ENCODE peak calls at places on chromosomes 2 and 18, in eight cellular contexts. H, B, W, Z, D, P, E and K are unnamed samples.

GRCh38 chr2:151720521-151720920 is 13.8 kb downstream of the NEB start:
- DNase-seq in H (no peak), B (no peak), W (no peak), Z (no peak), D (no peak), P (no peak), E (no peak), K (no peak)

GRCh38 chr2:84649058-84649457 is 132.8 kb downstream of the DNAH6 start:
- DNase-seq in H (no peak), B (no peak), W (no peak), Z (no peak), D (no peak), P (no peak), E (no peak), K (no peak)

GRCh38 chr18:6021341-6022088 is 126.2 kb upstream of the TMEM200C start:
- DNase-seq in H (peak), B (no peak), W (no peak), Z (no peak), D (no peak), P (no peak), E (no peak), K (no peak)

GRCh38 chr18:50143891-50144290 is 51.1 kb downstream of the MYO5B start:
- DNase-seq in H (no peak), B (no peak), W (no peak), Z (no peak), D (no peak), P (no peak), E (no peak), K (peak)

GRCh38 chr2:219798430-219798829 is 171.0 kb downstream of the SLC4A3 start:
- DNase-seq in H (no peak), B (no peak), W (no peak), Z (no peak), D (no peak), P (no peak), E (no peak), K (no peak)

GRCh38 chr2:33419548-33420255 is 56.7 kb upstream of the RASGRP3 start:
- DNase-seq in H (peak), B (no peak), W (no peak), Z (no peak), D (peak), P (no peak), E (no peak), K (no peak)

GRCh38 chr2:207137922-207138321 is 27.8 kb downstream of the KLF7 start:
- DNase-seq in H (no peak), B (no peak), W (no peak), Z (no peak), D (no peak), P (no peak), E (no peak), K (no peak)

GRCh38 chr2:18169121-18169786 is 290.8 kb downstream of the KCNS3 start:
- DNase-seq in H (no peak), B (no peak), W (no peak), Z (no peak), D (peak), P (peak), E (no peak), K (no peak)

GRCh38 chr2:206728277-206729199 is 10.3 kb upstream of the DYTN start:
- DNase-seq in H (peak), B (no peak), W (no peak), Z (no peak), D (no peak), P (peak), E (no peak), K (no peak)

GRCh38 chr2:47065771-47066380 is 89.2 kb downstream of the STPG4 start:
- DNase-seq in H (peak), B (no peak), W (no peak), Z (no peak), D (peak), P (peak), E (peak), K (no peak)

GRCh38 chr2:56191617-56192016 is 7.8 kb downstream of the CCDC85A start:
- DNase-seq in H (peak), B (peak), W (no peak), Z (no peak), D (peak), P (peak), E (no peak), K (peak)

GRCh38 chr2:204152616-204153015 is 216.1 kb downstream of the ICOS start:
- DNase-seq in H (peak), B (no peak), W (no peak), Z (no peak), D (no peak), P (no peak), E (no peak), K (no peak)

GRCh38 chr2:188973650-188974049 is 523 bp upstream of the COL3A1 start:
- DNase-seq in H (no peak), B (no peak), W (no peak), Z (no peak), D (no peak), P (peak), E (no peak), K (no peak)

GRCh38 chr2:96517079-96517478 is 11.9 kb upstream of the NEURL3 start:
- DNase-seq in H (no peak), B (no peak), W (no peak), Z (no peak), D (no peak), P (no peak), E (no peak), K (no peak)

GRCh38 chr2:217127744-217128143 is 267.9 kb upstream of the TNP1 start:
- DNase-seq in H (peak), B (no peak), W (no peak), Z (no peak), D (no peak), P (no peak), E (no peak), K (no peak)

GRCh38 chr2:235002198-235003095 is 50.6 kb downstream of the SH3BP4 start:
- DNase-seq in H (peak), B (no peak), W (no peak), Z (no peak), D (peak), P (peak), E (peak), K (no peak)

GRCh38 chr2:224754129-224754528 is 38.0 kb upstream of the CCDC195 start:
- DNase-seq in H (peak), B (no peak), W (peak), Z (no peak), D (no peak), P (peak), E (no peak), K (no peak)

GRCh38 chr2:224751996-224752698 is 36.0 kb upstream of the CCDC195 start:
- DNase-seq in H (no peak), B (no peak), W (no peak), Z (no peak), D (no peak), P (no peak), E (no peak), K (no peak)

GRCh38 chr2:224757934-224758548 is 41.9 kb upstream of the CCDC195 start:
- DNase-seq in H (no peak), B (no peak), W (no peak), Z (no peak), D (no peak), P (no peak), E (no peak), K (no peak)
- TF ChIP-seq CTCF in H (no peak), B (no peak), W (no peak), Z (no peak), D (no peak), P (no peak), E (no peak), K (no peak)

DNA sequence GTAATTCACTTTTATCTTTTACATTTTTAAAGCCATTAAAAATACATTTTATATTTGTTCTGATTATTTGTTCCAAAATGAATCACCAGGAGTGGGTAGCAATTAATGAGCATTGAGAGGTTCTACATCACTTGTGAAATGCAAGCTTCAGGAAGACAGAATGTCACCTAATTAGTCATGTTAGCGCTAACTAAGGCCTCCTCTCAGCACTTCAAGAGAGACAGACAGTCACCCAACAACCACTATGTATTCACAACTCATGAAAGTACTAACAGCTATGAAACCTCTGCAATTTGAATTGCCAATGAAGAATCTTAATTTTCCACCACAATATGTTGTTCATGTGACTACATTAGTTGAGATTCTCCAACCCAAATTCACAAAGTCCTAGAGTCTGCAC is 611.0 kb downstream of the KCNJ3 start:
- DNase-seq in H (no peak), B (no peak), W (no peak), Z (no peak), D (no peak), P (no peak), E (no peak), K (no peak)
- H3K27ac ChIP-seq in H (no peak), B (no peak), W (no peak), Z (no peak), D (no peak), P (no peak), E (no peak), K (no peak)

GRCh38 chr2:98607104-98607503 is 1.2 kb downstream of the COA5 start:
- DNase-seq in H (no peak), B (no peak), W (no peak), Z (no peak), D (no peak), P (no peak), E (no peak), K (no peak)
- H3K4me3 ChIP-seq in H (peak), B (peak), W (peak), Z (peak), D (peak), P (peak), E (no peak), K (peak)

GRCh38 chr2:38158361-38159128 is 82.6 kb upstream of the CYP1B1 start:
- DNase-seq in H (no peak), B (no peak), W (no peak), Z (no peak), D (no peak), P (peak), E (no peak), K (no peak)
- TF ChIP-seq CTCF in H (no peak), B (no peak), W (no peak), Z (no peak), D (no peak), P (no peak), E (no peak), K (no peak)

GRCh38 chr2:195363496-195363895 is 293.5 kb upstream of the SLC39A10 start:
- DNase-seq in H (peak), B (no peak), W (no peak), Z (no peak), D (no peak), P (no peak), E (no peak), K (no peak)
- H3K27ac ChIP-seq in H (peak), B (no peak), W (no peak), Z (no peak), D (no peak), P (no peak), E (no peak), K (no peak)

DNA sequence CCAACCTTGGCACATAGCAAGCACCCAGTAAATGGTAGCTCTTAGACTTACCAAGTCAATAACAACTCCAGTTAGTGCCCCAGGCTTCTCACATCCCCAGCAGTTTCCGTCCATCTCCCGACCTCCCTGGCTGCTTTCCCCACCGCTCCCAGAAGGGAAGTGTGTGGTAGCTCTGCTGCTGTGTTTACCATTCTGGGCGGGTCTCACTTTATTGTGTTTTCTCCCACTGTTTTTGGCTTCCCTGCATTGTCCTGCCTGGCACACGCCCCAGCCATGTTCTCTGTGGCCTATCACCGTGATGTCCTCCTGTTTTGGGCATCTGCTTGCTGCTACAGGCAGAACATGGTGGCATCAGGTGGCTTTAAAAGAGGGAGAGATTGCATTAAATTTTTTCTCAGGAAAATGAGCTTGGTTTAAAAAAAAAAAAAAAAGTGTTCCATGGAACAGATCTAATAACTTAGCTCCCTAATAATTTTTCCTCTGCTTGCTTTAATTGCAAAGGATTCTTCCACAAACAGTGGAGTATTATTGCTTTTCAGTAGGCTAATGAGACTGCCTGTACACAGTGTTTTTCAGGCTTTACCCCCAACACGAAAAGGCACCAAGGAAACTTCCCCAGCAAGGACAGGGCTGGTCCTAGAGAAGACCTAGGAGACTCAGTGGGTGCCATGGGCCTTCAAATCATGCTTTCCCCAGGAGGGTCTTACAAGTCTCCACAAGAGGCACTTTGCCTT is 8.0 kb upstream of the COX7A2L start:
- DNase-seq in H (no peak), B (no peak), W (no peak), Z (no peak), D (no peak), P (no peak), E (no peak), K (no peak)
- H3K4me3 ChIP-seq in H (no peak), B (peak), W (no peak), Z (no peak), D (no peak), P (no peak), E (no peak), K (no peak)

DNA sequence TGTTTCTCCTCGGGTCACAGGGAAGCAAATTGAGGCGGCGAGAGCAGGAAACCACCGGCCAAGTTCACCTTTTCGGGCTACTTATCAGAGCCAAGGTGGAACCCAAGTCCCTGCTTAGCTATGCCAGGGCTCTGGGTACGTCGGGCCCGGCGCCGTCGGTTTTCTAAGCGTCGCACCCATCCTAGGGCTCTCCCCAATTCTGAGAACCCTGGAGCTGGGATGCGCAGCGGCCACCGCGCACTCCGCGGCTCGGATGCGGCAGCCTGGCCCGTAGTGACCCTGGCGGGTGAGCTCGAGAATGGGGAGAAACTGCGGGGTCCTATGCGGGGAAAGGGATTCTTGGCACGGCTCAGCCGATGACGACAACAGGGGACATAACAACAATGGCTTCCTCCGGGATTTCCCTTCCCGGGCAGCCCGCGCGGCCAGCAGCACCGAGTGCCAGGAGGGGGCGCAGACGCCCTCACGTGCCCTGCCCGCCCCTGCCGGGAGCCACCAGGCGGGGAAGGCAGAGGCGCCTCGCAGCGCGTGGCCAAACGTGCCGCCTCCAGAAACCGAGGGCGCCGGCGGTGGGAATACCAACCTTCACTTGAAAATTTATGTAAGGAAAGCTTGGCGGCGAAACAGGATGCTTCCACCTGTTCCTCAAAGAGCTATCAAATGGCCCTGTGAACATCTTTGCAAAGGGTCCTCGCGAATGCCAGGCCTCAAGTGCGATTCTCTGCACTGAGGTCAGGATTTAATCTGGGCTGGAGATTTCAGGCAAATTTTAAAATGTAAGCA is 2.1 kb upstream of the SLC30A3 start:
- DNase-seq in H (peak), B (peak), W (peak), Z (peak), D (peak), P (peak), E (peak), K (peak)
- TF ChIP-seq CTCF in H (peak), B (peak), W (no peak), Z (peak), D (peak), P (peak), E (no peak), K (peak)

DNA sequence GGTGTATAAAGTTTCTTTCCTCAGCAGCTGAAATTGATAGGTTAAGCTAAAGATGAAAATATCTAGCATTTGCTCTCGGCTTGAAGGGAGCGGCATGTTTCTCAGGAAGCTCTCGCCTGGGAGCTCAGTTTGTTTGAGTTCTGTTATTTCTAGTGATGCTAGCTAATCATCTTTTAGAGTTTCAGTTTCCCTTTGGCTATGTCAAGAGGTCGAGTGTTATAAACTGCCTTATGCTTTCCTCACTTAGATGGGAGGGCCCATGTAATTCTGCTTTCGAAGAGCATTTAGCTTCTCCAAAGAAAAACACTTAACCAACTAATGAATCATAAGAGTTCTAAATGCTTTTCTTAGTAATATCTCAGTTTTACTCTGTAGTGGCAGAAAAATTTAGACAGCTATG is 33.6 kb downstream of the PLCL1 start:
- DNase-seq in H (peak), B (no peak), W (no peak), Z (no peak), D (no peak), P (peak), E (no peak), K (no peak)
- H3K27ac ChIP-seq in H (peak), B (peak), W (peak), Z (peak), D (no peak), P (no peak), E (peak), K (no peak)

GRCh38 chr2:198615972-198616371 is 811.6 kb downstream of the PLCL1 start:
- DNase-seq in H (peak), B (no peak), W (no peak), Z (no peak), D (no peak), P (no peak), E (no peak), K (no peak)
- H3K4me3 ChIP-seq in H (no peak), B (no peak), W (no peak), Z (no peak), D (no peak), P (no peak), E (no peak), K (no peak)

GRCh38 chr2:8544786-8545631 is 136.8 kb upstream of the ID2 start:
- DNase-seq in H (peak), B (peak), W (peak), Z (peak), D (peak), P (peak), E (peak), K (peak)
- TF ChIP-seq CTCF in H (no peak), B (peak), W (no peak), Z (peak), D (peak), P (peak), E (no peak), K (peak)